ENCODE peak calls at places on chromosome 21, in four cellular contexts. T, Z, M and D are unnamed samples. For H3K4me1, the result is how much of the 10 kb centered on the place peaks cover.

GRCh38 chr21:21010698-21011097 is 12.5 kb downstream of the NCAM2 start:
- DNase-seq in T (no peak), Z (no peak), M (no peak), D (no peak)

GRCh38 chr21:40562603-40563002 is 284.4 kb downstream of the DSCAM start:
- DNase-seq in T (no peak), Z (no peak), M (no peak), D (no peak)

GRCh38 chr21:16588433-16588860 is 858.7 kb downstream of the USP25 start:
- DNase-seq in T (peak), Z (peak), M (peak), D (peak)

GRCh38 chr21:36089946-36090345 is 20.1 kb downstream of the CBR1 start:
- DNase-seq in T (no peak), Z (no peak), M (no peak), D (no peak)

GRCh38 chr21:28884481-28884880 is 108.2 kb downstream of the LTN1 start:
- DNase-seq in T (no peak), Z (no peak), M (no peak), D (no peak)

GRCh38 chr21:21682172-21682571 is 684.0 kb downstream of the NCAM2 start:
- DNase-seq in T (no peak), Z (no peak), M (no peak), D (no peak)

GRCh38 chr21:31218830-31219608 is 125.0 kb downstream of the TIAM1 start:
- DNase-seq in T (peak), Z (no peak), M (peak), D (peak)

GRCh38 chr21:34817821-34818662 is 149.2 kb downstream of the CLIC6 start:
- DNase-seq in T (no peak), Z (no peak), M (peak), D (no peak)

GRCh38 chr21:35172231-35172630 is 123.1 kb upstream of the RUNX1 start:
- DNase-seq in T (no peak), Z (no peak), M (no peak), D (no peak)

GRCh38 chr21:34615487-34615814 is 538 bp upstream of the RCAN1 start:
- DNase-seq in T (no peak), Z (no peak), M (no peak), D (no peak)

GRCh38 chr21:15943009-15943666 is 213.4 kb downstream of the USP25 start:
- DNase-seq in T (no peak), Z (no peak), M (no peak), D (no peak)

GRCh38 chr21:16579538-16579937 is 849.8 kb downstream of the USP25 start:
- DNase-seq in T (no peak), Z (no peak), M (peak), D (no peak)

GRCh38 chr21:16983425-16983824 is 529.4 kb upstream of the CXADR start:
- DNase-seq in T (no peak), Z (no peak), M (no peak), D (no peak)

GRCh38 chr21:36926989-36927695 is 39.3 kb downstream of the HLCS start:
- DNase-seq in T (no peak), Z (no peak), M (no peak), D (no peak)

GRCh38 chr21:25506268-25506667 is 101.0 kb downstream of the MRPL39 start:
- DNase-seq in T (no peak), Z (no peak), M (no peak), D (no peak)

DNA sequence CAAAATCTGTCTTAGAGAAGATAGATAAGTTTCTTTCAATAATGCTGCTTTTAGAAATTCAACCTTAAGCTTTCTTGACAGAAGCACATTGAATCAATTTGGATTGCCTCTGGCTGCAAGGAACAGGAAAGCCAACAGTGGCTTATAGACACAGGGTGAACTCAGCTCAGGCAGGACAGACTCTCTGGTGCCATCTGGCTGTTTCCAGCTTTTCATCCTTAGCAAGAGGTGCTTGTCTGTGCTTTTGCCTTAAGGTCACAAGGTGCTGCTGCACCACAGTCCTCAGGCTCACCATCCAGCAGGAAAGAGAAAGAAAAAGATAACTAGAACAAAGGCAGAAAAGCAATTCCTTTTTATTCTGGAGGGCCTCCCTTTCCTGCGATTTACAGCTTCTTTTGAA is 93.7 kb upstream of the ETS2 start:
- DNase-seq in T (peak), Z (no peak), M (peak), D (no peak)
- TF ChIP-seq CTCF in T (peak), Z (no peak), M (peak), D (peak)

GRCh38 chr21:42073140-42074099 is 2.3 kb downstream of the UMODL1 start:
- DNase-seq in T (no peak), Z (no peak), M (no peak), D (no peak)
- H3K27ac ChIP-seq in T (no peak), Z (no peak), M (no peak), D (no peak)

GRCh38 chr21:33244082-33244780 is 14.5 kb downstream of the IFNAR2 start:
- DNase-seq in T (no peak), Z (no peak), M (no peak), D (no peak)
- H3K4me1 ChIP-seq in T (under half), Z (under half), M (under half), D (under half)

GRCh38 chr21:44462090-44462833 is 7.0 kb downstream of the LRRC3 start:
- DNase-seq in T (no peak), Z (no peak), M (no peak), D (no peak)
- TF ChIP-seq CTCF in T (no peak), Z (no peak), M (no peak), D (no peak)

GRCh38 chr21:38910390-38911008 is 104.8 kb downstream of the ETS2 start:
- DNase-seq in T (no peak), Z (no peak), M (no peak), D (no peak)
- H3K27ac ChIP-seq in T (peak), Z (peak), M (no peak), D (peak)

DNA sequence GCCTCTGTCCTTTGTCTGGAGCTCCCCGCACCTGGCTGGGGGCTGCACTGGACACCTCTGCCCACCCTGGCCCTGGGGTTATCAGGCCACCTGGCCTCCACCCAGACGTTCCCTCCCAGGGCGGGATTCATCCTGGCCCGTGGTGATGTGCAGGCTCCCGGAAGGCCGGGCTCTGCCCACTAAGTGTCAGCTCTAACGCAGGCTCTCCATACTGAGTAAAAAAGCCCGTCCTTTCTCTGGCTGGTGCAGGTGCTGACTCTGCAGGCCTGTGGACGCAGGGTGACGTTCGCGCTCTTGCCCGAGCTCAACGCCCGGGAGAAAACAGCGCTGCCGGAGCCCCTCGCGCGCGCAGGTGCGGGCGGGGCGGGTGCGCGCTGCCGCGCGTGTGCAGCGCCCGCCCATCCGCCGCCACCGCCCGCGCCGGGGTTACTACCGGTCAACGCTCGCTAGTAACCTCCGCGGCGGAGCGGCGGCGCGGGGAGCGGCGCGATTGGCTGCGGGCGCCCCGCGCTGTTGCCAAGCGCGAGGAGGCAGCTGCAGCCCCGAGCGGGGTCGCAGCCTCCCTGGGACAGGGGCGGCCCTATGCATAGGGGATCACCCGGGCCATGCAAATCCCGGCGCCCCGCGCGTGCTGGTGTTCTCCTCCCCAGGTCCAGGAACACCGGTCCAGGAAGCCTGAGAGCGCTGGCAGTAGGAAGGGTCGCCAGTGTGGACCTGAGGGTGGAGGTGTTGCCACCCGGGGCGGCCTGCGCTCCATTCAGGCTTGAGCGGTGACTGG is 15.7 kb downstream of the ABCG1 start:
- DNase-seq in T (peak), Z (no peak), M (peak), D (no peak)
- H3K4me1 ChIP-seq in T (under half), Z (under half), M (under half), D (under half)

DNA sequence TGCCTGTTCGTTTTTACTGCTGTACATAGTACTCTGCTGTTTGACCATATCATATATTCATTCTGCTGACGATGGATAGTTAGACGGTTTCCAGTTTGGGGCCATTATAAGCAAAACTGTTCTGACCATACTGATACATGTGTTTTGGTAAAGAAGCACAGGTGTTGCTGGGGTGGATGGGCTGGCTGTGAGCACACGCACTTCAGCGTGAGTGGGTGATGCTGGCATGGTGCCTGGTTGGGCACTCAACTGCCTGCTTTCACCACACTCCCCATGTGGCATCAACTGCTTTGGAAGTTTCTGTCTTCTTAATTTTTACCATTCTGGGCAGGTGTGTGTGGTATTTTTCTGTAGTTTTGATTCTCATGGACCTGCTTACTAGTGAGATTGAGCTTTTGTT is 37.3 kb downstream of the ADARB1 start:
- DNase-seq in T (no peak), Z (no peak), M (no peak), D (no peak)
- TF ChIP-seq CTCF in T (no peak), Z (no peak), M (no peak), D (no peak)